ENCODE peak calls at places on chromosomes 4 and X, in seven cellular contexts. G is BJ, K is Peyer's patch, I is transverse colon, F is upper lobe of right lung, R is neural crest cell, H is AG10803. M is an unnamed sample.

GRCh38 chr4:168699224-168699878 is 202.5 kb downstream of the PALLD start:
- DNase-seq in R (no peak), F (no peak), G (no peak), K (no peak), I (no peak), H (no peak), M (no peak)

GRCh38 chr4:74062954-74063353 is 24.5 kb upstream of the CXCL3 start:
- DNase-seq in G (no peak), F (no peak), K (no peak), I (no peak), H (no peak), R (no peak), M (no peak)

GRCh38 chrX:136261316-136261715 is 10.1 kb upstream of the MAP7D3 start:
- DNase-seq in F (no peak), G (no peak), I (no peak), K (no peak), H (no peak), R (no peak), M (no peak)

GRCh38 chrX:154918060-154918483 is 31.9 kb downstream of the F8A1 start:
- DNase-seq in H (peak; percentile 84), K (peak; percentile 54), I (peak; percentile 34), F (no peak), G (peak; percentile 31), R (peak; percentile 29), M (peak; percentile 31)

GRCh38 chr4:828641-829271 is 2.8 kb upstream of the CPLX1 start:
- DNase-seq in K (no peak), G (no peak), R (no peak), F (peak; percentile 62), H (no peak), I (no peak), M (no peak)

GRCh38 chrX:132404266-132404665 is 84.6 kb downstream of the MBNL3 start:
- DNase-seq in H (no peak), F (no peak), K (no peak), G (no peak), I (no peak), R (no peak), M (no peak)

GRCh38 chr4:10031663-10032590 is 10.6 kb upstream of the SLC2A9 start:
- DNase-seq in I (no peak), G (no peak), H (no peak), R (no peak), F (no peak), K (no peak), M (no peak)

GRCh38 chr4:165175879-165176278 is 31.5 kb upstream of the KLHL2 start:
- DNase-seq in K (no peak), R (no peak), I (no peak), H (no peak), G (no peak), F (no peak), M (no peak)

GRCh38 chr4:106851686-106852085 is 184.4 kb downstream of the DKK2 start:
- DNase-seq in G (peak; percentile 37), I (no peak), H (peak; percentile 86), F (no peak), K (no peak), R (no peak), M (no peak)

GRCh38 chr4:2829321-2829932 is 14.2 kb upstream of the ADD1 start:
- DNase-seq in F (peak; percentile 62), G (no peak), I (no peak), H (no peak), K (peak; percentile 38), R (no peak), M (no peak)

GRCh38 chrX:31223817-31224216 is 152.0 kb upstream of the FTHL17 start:
- DNase-seq in F (no peak), K (no peak), R (no peak), G (no peak), I (no peak), H (peak; percentile 52), M (peak; percentile 19)

GRCh38 chr4:126358041-126358440 is 1043.3 kb downstream of the FAT4 start:
- DNase-seq in F (no peak), H (no peak), G (no peak), I (no peak), R (no peak), K (no peak), M (no peak)

DNA sequence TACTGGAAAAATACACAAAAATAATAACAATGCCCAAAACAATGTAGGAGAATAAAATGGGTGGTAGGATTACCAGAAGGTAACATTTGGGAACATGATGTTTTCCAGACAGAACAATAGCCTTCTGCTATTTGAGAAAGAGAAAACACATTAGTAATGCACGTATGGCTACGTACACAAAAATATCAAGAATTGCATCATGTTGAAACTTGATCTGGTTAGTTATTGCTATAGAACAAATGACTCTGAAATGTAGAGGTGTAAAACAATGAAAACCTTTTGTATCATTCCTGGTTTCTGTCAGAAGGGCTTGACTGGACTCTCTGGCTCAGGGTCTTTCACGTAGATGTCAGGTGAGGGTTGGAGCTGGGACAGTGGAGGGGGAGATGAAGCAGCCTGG is 1040.0 kb downstream of the FAT4 start:
- DNase-seq in H (no peak), F (no peak), R (no peak), K (no peak), I (no peak), G (no peak), M (no peak)
- TF ChIP-seq CTCF in H (no peak), F (no peak), R (no peak), K (no peak), I (no peak), G (no peak), M (no peak)

DNA sequence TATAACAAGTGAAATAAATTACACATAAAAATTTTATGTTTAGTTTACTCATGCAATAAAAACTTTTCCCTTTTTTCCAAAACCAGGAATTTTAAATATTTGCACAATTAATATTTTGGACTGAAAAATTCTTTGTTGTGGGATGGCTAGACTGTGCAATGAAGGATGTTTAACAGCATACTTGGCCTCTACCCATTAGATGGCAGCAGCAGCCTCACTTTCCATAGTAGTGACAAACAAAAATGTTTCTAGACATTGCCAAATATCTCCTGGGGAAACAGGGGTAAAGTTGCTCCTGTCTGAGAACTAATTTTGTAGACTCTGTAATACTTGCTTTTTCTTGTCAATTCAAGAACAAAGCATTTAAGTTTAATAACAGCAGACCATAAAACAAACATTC is 49.8 kb downstream of the SCLT1 start:
- DNase-seq in H (peak; percentile 73), R (no peak), K (no peak), F (no peak), G (no peak), I (no peak), M (no peak)
- TF ChIP-seq CTCF in H (peak; percentile 44), R (no peak), K (no peak), F (no peak), G (peak; percentile 39), I (no peak), M (no peak)

DNA sequence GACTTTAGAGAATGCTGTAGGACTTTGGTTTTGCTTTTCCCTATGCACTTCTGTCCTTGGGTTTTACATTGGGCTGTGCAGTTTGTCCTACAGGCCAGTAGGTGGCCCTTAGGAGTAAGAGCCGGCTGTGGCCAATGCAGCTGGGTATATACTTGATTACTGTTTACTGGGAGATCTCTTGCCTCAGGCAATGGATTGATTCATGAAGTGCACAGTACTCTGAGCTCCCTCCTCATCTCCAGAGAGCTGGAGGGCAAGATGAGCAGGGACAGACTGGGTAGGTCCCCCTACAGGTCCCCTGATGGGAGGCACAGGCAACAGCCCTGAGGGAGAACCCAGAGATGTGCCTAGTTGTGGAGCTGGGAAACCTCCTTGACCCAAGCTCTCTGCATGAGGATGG is 103.8 kb upstream of the QRFPR start:
- DNase-seq in I (no peak), K (no peak), G (no peak), R (no peak), F (peak; percentile 64), H (peak; percentile 73), M (peak; percentile 43)
- TF ChIP-seq CTCF in I (peak; percentile 49), K (no peak), G (peak; percentile 90), R (peak; percentile 65), F (peak; percentile 78), H (peak; percentile 91), M (peak; percentile 70)

GRCh38 chr4:140600408-140600807 is 31.6 kb upstream of the UCP1 start:
- DNase-seq in I (no peak), F (no peak), G (no peak), H (no peak), R (no peak), K (no peak), M (no peak)

DNA sequence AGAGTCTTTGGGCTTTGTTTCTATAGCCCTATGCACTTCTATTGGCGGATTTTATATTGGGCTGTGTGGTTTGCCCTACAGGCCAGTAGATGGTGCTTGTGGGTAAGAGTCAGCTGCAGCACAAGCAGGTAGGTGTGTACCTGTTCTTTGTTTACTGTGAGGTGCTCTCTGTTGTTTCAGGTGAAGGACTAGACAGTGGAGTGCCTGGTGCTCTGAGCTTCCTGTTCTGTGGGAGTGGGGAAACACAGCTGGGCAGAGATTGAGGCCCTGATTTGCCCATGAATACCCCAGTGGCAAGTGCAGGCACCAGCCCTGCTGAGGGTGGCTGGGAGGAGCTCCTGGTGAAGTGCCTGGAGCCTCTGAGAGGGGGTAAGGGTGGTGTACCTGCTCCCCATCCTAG is 26.3 kb upstream of the UCP1 start:
- DNase-seq in R (no peak), I (peak; percentile 41), H (peak; percentile 5), G (no peak), K (peak; percentile 63), F (no peak), M (peak; percentile 34)
- TF ChIP-seq CTCF in R (no peak), I (peak; percentile 48), H (peak; percentile 48), G (peak; percentile 61), K (no peak), F (peak; percentile 55), M (no peak)

GRCh38 chrX:91414710-91415109 is 19.9 kb upstream of the PABPC5 start:
- DNase-seq in I (no peak), F (no peak), R (no peak), H (peak; percentile 15), K (no peak), G (no peak), M (no peak)
- TF ChIP-seq CTCF in I (peak; percentile 38), F (peak; percentile 39), R (peak; percentile 74), H (peak; percentile 49), K (no peak), G (peak; percentile 38), M (no peak)

M was measured in GM10248.